ENCODE peak calls at places on chromosomes 1 and 21, in seven cellular contexts. One of them, this sample, is unnamed.

GRCh38 chr1:8962812-8963669 is 17.4 kb downstream of the CA6 start:
- DNase-seq in HTR-8/SVneo: peak; percentile 69
- DNase-seq in astrocyte of the cerebellum: no peak
- DNase-seq in NCI-H1048: no peak
- DNase-seq in left ventricle myocardium superior: peak; percentile 39
- DNase-seq in mesothelial cell of epicardium: no peak
- DNase-seq in DMS 273 treated with DMSO at 0.1 percent for 48 hours: no peak
- DNase-seq in this sample: no peak

GRCh38 chr1:40847023-40847740 is 15.0 kb downstream of the CITED4 start:
- DNase-seq in left ventricle myocardium superior: no peak
- DNase-seq in mesothelial cell of epicardium: no peak
- DNase-seq in astrocyte of the cerebellum: no peak
- DNase-seq in HTR-8/SVneo: no peak
- DNase-seq in NCI-H1048: no peak
- DNase-seq in DMS 273 treated with DMSO at 0.1 percent for 48 hours: no peak
- DNase-seq in this sample: no peak

GRCh38 chr1:73463848-73464247 is 734.1 kb downstream of the LRRIQ3 start:
- DNase-seq in NCI-H1048: no peak
- DNase-seq in left ventricle myocardium superior: no peak
- DNase-seq in HTR-8/SVneo: no peak
- DNase-seq in mesothelial cell of epicardium: no peak
- DNase-seq in astrocyte of the cerebellum: no peak
- DNase-seq in DMS 273 treated with DMSO at 0.1 percent for 48 hours: no peak
- DNase-seq in this sample: no peak

GRCh38 chr1:71638081-71638766 is 557.4 kb upstream of the ZRANB2 start:
- DNase-seq in astrocyte of the cerebellum: no peak
- DNase-seq in left ventricle myocardium superior: no peak
- DNase-seq in NCI-H1048: no peak
- DNase-seq in DMS 273 treated with DMSO at 0.1 percent for 48 hours: no peak
- DNase-seq in HTR-8/SVneo: no peak
- DNase-seq in mesothelial cell of epicardium: no peak
- DNase-seq in this sample: no peak

GRCh38 chr1:170692866-170693575 is 29.1 kb downstream of the PRRX1 start:
- DNase-seq in NCI-H1048: no peak
- DNase-seq in left ventricle myocardium superior: no peak
- DNase-seq in astrocyte of the cerebellum: peak; percentile 63
- DNase-seq in HTR-8/SVneo: no peak
- DNase-seq in mesothelial cell of epicardium: no peak
- DNase-seq in DMS 273 treated with DMSO at 0.1 percent for 48 hours: no peak
- DNase-seq in this sample: no peak

GRCh38 chr1:22652881-22653316 is at the start of gene C1QB:
- DNase-seq in mesothelial cell of epicardium: no peak
- DNase-seq in astrocyte of the cerebellum: no peak
- DNase-seq in DMS 273 treated with DMSO at 0.1 percent for 48 hours: no peak
- DNase-seq in HTR-8/SVneo: no peak
- DNase-seq in left ventricle myocardium superior: peak; percentile 64
- DNase-seq in NCI-H1048: no peak
- DNase-seq in this sample: no peak

GRCh38 chr1:87279966-87280535 is 48.6 kb upstream of the LMO4 start:
- DNase-seq in NCI-H1048: no peak
- DNase-seq in mesothelial cell of epicardium: no peak
- DNase-seq in astrocyte of the cerebellum: no peak
- DNase-seq in HTR-8/SVneo: no peak
- DNase-seq in DMS 273 treated with DMSO at 0.1 percent for 48 hours: no peak
- DNase-seq in left ventricle myocardium superior: no peak
- DNase-seq in this sample: no peak

GRCh38 chr1:202571719-202572339 is 138.4 kb downstream of the SYT2 start:
- DNase-seq in HTR-8/SVneo: no peak
- DNase-seq in mesothelial cell of epicardium: no peak
- DNase-seq in DMS 273 treated with DMSO at 0.1 percent for 48 hours: no peak
- DNase-seq in left ventricle myocardium superior: no peak
- DNase-seq in astrocyte of the cerebellum: no peak
- DNase-seq in NCI-H1048: peak; percentile 28
- DNase-seq in this sample: peak; percentile 39

GRCh38 chr1:65471213-65471833 is 50.9 kb downstream of the LEPR start:
- DNase-seq in HTR-8/SVneo: no peak
- DNase-seq in NCI-H1048: no peak
- DNase-seq in DMS 273 treated with DMSO at 0.1 percent for 48 hours: no peak
- DNase-seq in mesothelial cell of epicardium: no peak
- DNase-seq in astrocyte of the cerebellum: no peak
- DNase-seq in left ventricle myocardium superior: no peak
- DNase-seq in this sample: no peak

GRCh38 chr1:210299501-210299900 is 29.2 kb upstream of the HHAT start:
- DNase-seq in mesothelial cell of epicardium: no peak
- DNase-seq in DMS 273 treated with DMSO at 0.1 percent for 48 hours: no peak
- DNase-seq in HTR-8/SVneo: no peak
- DNase-seq in astrocyte of the cerebellum: no peak
- DNase-seq in NCI-H1048: no peak
- DNase-seq in left ventricle myocardium superior: no peak
- DNase-seq in this sample: no peak

GRCh38 chr1:47351305-47351704 is 17.7 kb downstream of the CMPK1 start:
- DNase-seq in NCI-H1048: no peak
- DNase-seq in mesothelial cell of epicardium: no peak
- DNase-seq in HTR-8/SVneo: no peak
- DNase-seq in left ventricle myocardium superior: no peak
- DNase-seq in astrocyte of the cerebellum: no peak
- DNase-seq in DMS 273 treated with DMSO at 0.1 percent for 48 hours: no peak
- DNase-seq in this sample: no peak

GRCh38 chr1:184482113-184482512 is 95.3 kb downstream of the C1orf21 start:
- DNase-seq in DMS 273 treated with DMSO at 0.1 percent for 48 hours: no peak
- DNase-seq in mesothelial cell of epicardium: no peak
- DNase-seq in NCI-H1048: no peak
- DNase-seq in HTR-8/SVneo: no peak
- DNase-seq in left ventricle myocardium superior: peak; percentile 74
- DNase-seq in astrocyte of the cerebellum: no peak
- DNase-seq in this sample: no peak

GRCh38 chr21:38121888-38122705 is 134.7 kb upstream of the KCNJ15 start:
- DNase-seq in astrocyte of the cerebellum: no peak
- DNase-seq in left ventricle myocardium superior: no peak
- DNase-seq in mesothelial cell of epicardium: no peak
- DNase-seq in HTR-8/SVneo: no peak
- DNase-seq in DMS 273 treated with DMSO at 0.1 percent for 48 hours: no peak
- DNase-seq in NCI-H1048: no peak
- DNase-seq in this sample: no peak

GRCh38 chr1:68291763-68292384 is 59.6 kb upstream of the WLS start:
- DNase-seq in astrocyte of the cerebellum: no peak
- DNase-seq in NCI-H1048: no peak
- DNase-seq in mesothelial cell of epicardium: no peak
- DNase-seq in DMS 273 treated with DMSO at 0.1 percent for 48 hours: no peak
- DNase-seq in left ventricle myocardium superior: no peak
- DNase-seq in HTR-8/SVneo: no peak
- DNase-seq in this sample: no peak

This sample was measured in NCI-H1694.